ENCODE peak calls at places on chromosomes 12 and 14, in six cellular contexts. I is CD8-positive, alpha-beta T cell; W is kidney; C is uterus; O is Panc1; D is heart right ventricle. M is an unnamed sample. For H3K36me3, the result is how much of the 10 kb centered on the place peaks cover.

GRCh38 chr12:232731-233614 is 19.0 kb upstream of the SLC6A12 start:
- DNase-seq in I (no peak), W (no peak), C (no peak), O (no peak), D (no peak), M (peak)

GRCh38 chr12:57342207-57342691 is 88.6 kb downstream of the R3HDM2 start:
- DNase-seq in I (no peak), W (no peak), C (no peak), O (no peak), D (peak), M (no peak)

GRCh38 chr12:111430418-111431353 is 25.0 kb downstream of the SH2B3 start:
- DNase-seq in I (no peak), W (peak), C (no peak), O (no peak), D (peak), M (peak)

GRCh38 chr12:56029666-56030293 is 8.9 kb downstream of the IKZF4 start:
- DNase-seq in I (no peak), W (no peak), C (peak), O (no peak), D (peak), M (no peak)

GRCh38 chr14:55136868-55137785 is 8.1 kb downstream of the LGALS3 start:
- DNase-seq in I (no peak), W (peak), C (peak), O (no peak), D (peak), M (peak)

GRCh38 chr12:1351926-1352325 is 242.5 kb downstream of the FBXL14 start:
- DNase-seq in I (no peak), W (no peak), C (no peak), O (no peak), D (no peak), M (no peak)

GRCh38 chr12:3725267-3726115 is 27.4 kb downstream of the CRACR2A start:
- DNase-seq in I (no peak), W (no peak), C (peak), O (no peak), D (no peak), M (no peak)

GRCh38 chr12:88633312-88633711 is 53.0 kb upstream of the KITLG start:
- DNase-seq in I (no peak), W (no peak), C (no peak), O (no peak), D (no peak), M (no peak)

GRCh38 chr14:99217066-99217465 is 54.9 kb downstream of the BCL11B start:
- DNase-seq in I (no peak), W (no peak), C (no peak), O (no peak), D (no peak), M (no peak)

GRCh38 chr12:92324849-92325500 is 179.3 kb upstream of the BTG1 start:
- DNase-seq in I (no peak), W (no peak), C (no peak), O (no peak), D (no peak), M (no peak)

GRCh38 chr14:86777950-86778602 is 1214.9 kb downstream of the GALC start:
- DNase-seq in I (no peak), W (no peak), C (no peak), O (no peak), D (no peak), M (no peak)

GRCh38 chr12:68291396-68292036 is 38.1 kb upstream of the IL22 start:
- DNase-seq in I (no peak), W (no peak), C (no peak), O (no peak), D (no peak), M (no peak)

GRCh38 chr14:49633650-49634546 is 1.1 kb downstream of the DNAAF2 start:
- DNase-seq in I (peak), W (peak), C (peak), O (peak), D (peak), M (peak)

GRCh38 chr14:77181124-77181602 is 435 bp upstream of the TMEM63C start:
- DNase-seq in I (no peak), W (no peak), C (no peak), O (no peak), D (no peak), M (no peak)

GRCh38 chr12:67068773-67069450 is 200.2 kb upstream of the CAND1 start:
- DNase-seq in I (no peak), W (peak), C (peak), O (no peak), D (no peak), M (no peak)

GRCh38 chr12:26648584-26648983 is 184.4 kb downstream of the ITPR2 start:
- DNase-seq in I (no peak), W (no peak), C (no peak), O (no peak), D (no peak), M (no peak)

GRCh38 chr12:48924617-48925217 is 575 bp downstream of the FKBP11 start:
- DNase-seq in I (peak), W (peak), C (peak), O (no peak), D (peak), M (peak)

GRCh38 chr12:43444940-43445564 is 107.0 kb downstream of the ADAMTS20 start:
- DNase-seq in I (peak), W (no peak), C (no peak), O (peak), D (peak), M (no peak)

GRCh38 chr12:46562625-46563228 is 190.2 kb upstream of the SLC38A2 start:
- DNase-seq in I (no peak), W (no peak), C (no peak), O (peak), D (no peak), M (no peak)

GRCh38 chr12:5348491-5348890 is 83.4 kb upstream of the NTF3 start:
- DNase-seq in I (no peak), W (no peak), C (no peak), O (no peak), D (no peak), M (no peak)

GRCh38 chr14:23545740-23546411 is 5.7 kb downstream of the ZFHX2 start:
- DNase-seq in I (no peak), W (peak), C (no peak), O (no peak), D (no peak), M (no peak)

GRCh38 chr12:100170313-100170858 is 27.7 kb upstream of the BLTP3B start:
- DNase-seq in I (no peak), W (no peak), C (no peak), O (no peak), D (no peak), M (no peak)

GRCh38 chr14:85317491-85318021 is 212.4 kb upstream of the FLRT2 start:
- DNase-seq in I (no peak), W (no peak), C (no peak), O (no peak), D (no peak), M (no peak)

GRCh38 chr14:34365309-34365915 is 96.6 kb downstream of the SPTSSA start:
- DNase-seq in I (no peak), W (no peak), C (no peak), O (no peak), D (no peak), M (no peak)

GRCh38 chr14:22558221-22558913 is 30.7 kb downstream of the DAD1 start:
- DNase-seq in I (peak), W (no peak), C (no peak), O (no peak), D (no peak), M (no peak)

GRCh38 chr14:31484754-31485153 is 3.1 kb downstream of the GPR33 start:
- DNase-seq in I (no peak), W (no peak), C (no peak), O (no peak), D (no peak), M (no peak)

GRCh38 chr12:96889273-96889933 is 17.7 kb upstream of the NEDD1 start:
- DNase-seq in I (no peak), W (no peak), C (no peak), O (peak), D (no peak), M (no peak)

GRCh38 chr12:88793091-88793490 is 212.8 kb upstream of the KITLG start:
- DNase-seq in I (no peak), W (no peak), C (no peak), O (no peak), D (no peak), M (no peak)

GRCh38 chr14:39040529-39040928 is 62.5 kb downstream of the SEC23A start:
- DNase-seq in I (no peak), W (no peak), C (no peak), O (no peak), D (no peak), M (no peak)

GRCh38 chr12:57224973-57225679 is 4.4 kb upstream of the SHMT2 start:
- DNase-seq in I (no peak), W (no peak), C (no peak), O (no peak), D (no peak), M (no peak)

GRCh38 chr12:101459642-101460346 is 15.3 kb upstream of the SPIC start:
- DNase-seq in I (no peak), W (no peak), C (no peak), O (peak), D (no peak), M (no peak)

GRCh38 chr14:95480109-95480886 is 36.2 kb downstream of the SYNE3 start:
- DNase-seq in I (no peak), W (peak), C (peak), O (no peak), D (peak), M (peak)

GRCh38 chr14:48546996-48547395 is 871.6 kb upstream of the MDGA2 start:
- DNase-seq in I (no peak), W (no peak), C (no peak), O (no peak), D (no peak), M (no peak)

GRCh38 chr12:1927051-1927680 is 8.7 kb upstream of the CACNA2D4 start:
- DNase-seq in I (no peak), W (no peak), C (no peak), O (no peak), D (no peak), M (no peak)

GRCh38 chr12:95976416-95976832 is 19.7 kb downstream of the HAL start:
- DNase-seq in I (no peak), W (no peak), C (no peak), O (no peak), D (no peak), M (no peak)

GRCh38 chr14:101331141-101331525 is 230.2 kb upstream of the DIO3 start:
- DNase-seq in I (no peak), W (no peak), C (no peak), O (no peak), D (no peak), M (no peak)
- H3K27ac ChIP-seq in I (no peak), W (no peak), C (no peak), O (no peak), D (no peak), M (no peak)

GRCh38 chr12:124352839-124353238 is 57.9 kb downstream of the RFLNA start:
- DNase-seq in I (no peak), W (peak), C (no peak), O (no peak), D (peak), M (no peak)
- H3K36me3 ChIP-seq in I (under half), W (under half), C (under half), O (under half), D (half or more), M (half or more)

GRCh38 chr12:53496752-53497032 is 2.6 kb downstream of the MAP3K12 start:
- DNase-seq in I (no peak), W (no peak), C (no peak), O (no peak), D (no peak), M (no peak)
- H3K27ac ChIP-seq in I (no peak), W (peak), C (peak), O (peak), D (peak), M (peak)

GRCh38 chr14:74653386-74654138 is 41.5 kb upstream of the LTBP2 start:
- DNase-seq in I (no peak), W (no peak), C (no peak), O (no peak), D (no peak), M (peak)
- H3K36me3 ChIP-seq in I (under half), W (under half), C (under half), O (under half), D (under half), M (under half)

GRCh38 chr12:109492371-109492770 is 14.9 kb downstream of the UBE3B start:
- DNase-seq in I (no peak), W (no peak), C (no peak), O (no peak), D (no peak), M (no peak)

GRCh38 chr12:109489016-109489954 is 11.9 kb downstream of the UBE3B start:
- DNase-seq in I (no peak), W (no peak), C (no peak), O (no peak), D (no peak), M (no peak)

GRCh38 chr12:109491671-109492070 is 14.2 kb downstream of the UBE3B start:
- DNase-seq in I (no peak), W (no peak), C (no peak), O (no peak), D (no peak), M (no peak)

GRCh38 chr12:109488051-109488665 is 10.7 kb downstream of the UBE3B start:
- DNase-seq in I (no peak), W (no peak), C (no peak), O (no peak), D (no peak), M (no peak)

DNA sequence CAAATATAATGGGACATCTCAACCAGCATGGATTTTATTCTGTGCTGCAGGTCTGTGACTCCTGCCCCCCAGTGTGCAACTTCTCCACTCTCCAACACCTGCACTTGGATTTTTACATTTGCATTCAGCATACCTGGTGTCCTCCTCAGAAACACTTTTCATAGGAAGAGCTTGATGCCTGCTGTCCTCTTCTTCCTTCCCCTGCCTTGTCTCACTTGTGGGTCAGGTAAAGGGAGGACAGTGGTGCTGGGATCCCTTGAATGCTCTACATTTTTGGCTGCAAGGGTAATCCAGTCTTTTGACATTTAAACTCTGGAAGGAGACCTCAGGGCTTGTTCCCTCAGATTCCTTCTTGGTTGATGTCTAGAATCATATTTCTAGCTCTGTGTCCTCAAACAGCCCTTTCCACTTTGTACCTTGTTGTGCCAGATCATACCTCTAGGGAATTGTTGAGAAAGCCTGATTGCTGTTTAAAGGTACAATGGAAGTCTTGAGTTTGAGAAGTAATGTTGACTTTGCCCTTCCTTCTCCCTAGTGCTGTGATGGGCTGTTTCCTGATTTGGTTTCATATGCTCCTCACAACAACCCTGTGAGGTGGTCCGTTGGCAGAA is 12.6 kb downstream of the UBE3B start:
- DNase-seq in I (no peak), W (no peak), C (no peak), O (no peak), D (no peak), M (no peak)
- H3K27ac ChIP-seq in I (no peak), W (no peak), C (no peak), O (no peak), D (no peak), M (no peak)

DNA sequence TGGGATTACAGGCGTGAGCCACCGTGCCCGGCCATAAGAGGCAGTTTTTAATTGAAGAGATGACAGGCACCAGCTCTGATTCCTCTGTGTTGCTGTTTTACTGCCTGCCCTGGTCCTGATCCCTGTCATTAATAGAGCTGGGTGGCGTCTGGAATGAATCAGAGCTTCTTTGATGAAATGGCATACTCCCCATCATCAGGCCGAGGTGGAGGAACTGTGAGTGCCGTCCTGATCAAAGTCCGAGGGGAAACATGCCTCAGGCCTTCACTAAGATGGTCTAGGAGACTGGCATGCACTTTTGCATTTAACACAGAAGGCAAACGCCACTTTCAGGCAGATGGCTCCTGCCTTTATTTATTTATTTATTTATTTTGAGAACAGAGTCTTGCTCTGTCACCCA is 34.1 kb downstream of the IL31 start:
- DNase-seq in I (no peak), W (no peak), C (no peak), O (no peak), D (no peak), M (no peak)
- H3K36me3 ChIP-seq in I (half or more), W (under half), C (under half), O (under half), D (half or more), M (half or more)

GRCh38 chr12:75177997-75178396 is 31.6 kb downstream of the KCNC2 start:
- DNase-seq in I (no peak), W (no peak), C (no peak), O (peak), D (no peak), M (no peak)
- H3K27ac ChIP-seq in I (no peak), W (no peak), C (no peak), O (no peak), D (no peak), M (no peak)